ENCODE peak calls at places on chromosomes 6 and 20, in seven cellular contexts. Z is neuronal stem cell, H is H9, F is IMR-90, M is mesenchymal stem cell, K is mesendoderm, R is H1. Q is an unnamed sample.

GRCh38 chr20:62692176-62692575 is 16.5 kb upstream of the NTSR1 start:
- DNase-seq in R (no peak), K (no peak), F (no peak), M (no peak), H (no peak), Z (no peak), Q (no peak)

GRCh38 chr6:225121-225721 is 67.1 kb upstream of the DUSP22 start:
- DNase-seq in Z (no peak), H (no peak), R (no peak), K (no peak), F (no peak), M (no peak), Q (peak)

GRCh38 chr20:51450221-51450712 is 92.3 kb downstream of the NFATC2 start:
- DNase-seq in Z (no peak), H (no peak), R (no peak), F (no peak), K (no peak), M (no peak), Q (no peak)

GRCh38 chr6:98880486-98880885 is 46.1 kb downstream of the POU3F2 start:
- DNase-seq in H (no peak), R (no peak), Z (no peak), K (no peak), F (no peak), M (no peak), Q (no peak)

GRCh38 chr6:103184776-103185175 is 1674.9 kb downstream of the HACE1 start:
- DNase-seq in M (no peak), R (no peak), Z (no peak), K (no peak), H (no peak), F (no peak), Q (no peak)

GRCh38 chr20:62032606-62033368 is 32.9 kb downstream of the TAF4 start:
- DNase-seq in F (no peak), R (no peak), K (no peak), M (no peak), H (no peak), Z (no peak), Q (no peak)

GRCh38 chr6:18792832-18793231 is 405.7 kb downstream of the RNF144B start:
- DNase-seq in K (no peak), Z (no peak), R (no peak), H (no peak), F (no peak), M (no peak), Q (no peak)

GRCh38 chr6:12286381-12287132 is 3.6 kb upstream of the EDN1 start:
- DNase-seq in M (peak), H (no peak), K (peak), Z (no peak), F (peak), R (no peak), Q (peak)

GRCh38 chr6:163335671-163336545 is 78.6 kb upstream of the QKI start:
- DNase-seq in H (no peak), Z (no peak), R (no peak), M (no peak), K (peak), F (peak), Q (no peak)

GRCh38 chr6:46876126-46876525 is 45.6 kb downstream of the ADGRF5 start:
- DNase-seq in K (peak), F (no peak), Z (no peak), H (peak), M (peak), R (peak), Q (peak)

GRCh38 chr6:55449219-55449618 is 122.0 kb downstream of the GFRAL start:
- DNase-seq in Z (no peak), K (peak), H (peak), R (no peak), F (no peak), M (no peak), Q (no peak)

GRCh38 chr20:51196991-51197651 is 174.2 kb upstream of the KCNG1 start:
- DNase-seq in M (no peak), H (no peak), F (peak), Z (no peak), K (no peak), R (no peak), Q (no peak)

GRCh38 chr6:112909781-112910180 is 562.7 kb downstream of the RFPL4B start:
- DNase-seq in H (no peak), Z (no peak), F (peak), K (peak), R (no peak), M (no peak), Q (peak)

GRCh38 chr6:112911949-112912348 is 564.8 kb downstream of the RFPL4B start:
- DNase-seq in M (no peak), K (no peak), H (no peak), F (no peak), Z (no peak), R (no peak), Q (no peak)

GRCh38 chr6:112912351-112913101 is 565.4 kb downstream of the RFPL4B start:
- DNase-seq in R (no peak), F (peak), K (no peak), Z (no peak), M (peak), H (no peak), Q (no peak)

GRCh38 chr6:112906737-112907136 is 559.6 kb downstream of the RFPL4B start:
- DNase-seq in R (no peak), Z (no peak), M (peak), F (peak), K (no peak), H (no peak), Q (no peak)

GRCh38 chr6:112910256-112910655 is 563.1 kb downstream of the RFPL4B start:
- DNase-seq in F (peak), M (no peak), K (no peak), R (no peak), Z (no peak), H (no peak), Q (no peak)
- H3K18ac ChIP-seq in F (no peak), M (no peak), K (no peak), R (no peak), Z (no peak), H (no peak), Q (no peak)

GRCh38 chr6:116406678-116407345 is 36.1 kb downstream of the DSE start:
- DNase-seq in F (peak), M (peak), R (no peak), H (no peak), K (no peak), Z (no peak), Q (no peak)

GRCh38 chr6:116404706-116405105 is 34.0 kb downstream of the DSE start:
- DNase-seq in M (no peak), H (no peak), R (no peak), F (peak), K (no peak), Z (no peak), Q (no peak)

GRCh38 chr6:116405663-116406329 is 35.0 kb downstream of the DSE start:
- DNase-seq in H (peak), Z (no peak), K (peak), R (no peak), M (no peak), F (peak), Q (peak)

GRCh38 chr6:116403205-116403604 is 32.5 kb downstream of the DSE start:
- DNase-seq in R (no peak), H (no peak), Z (no peak), K (no peak), M (no peak), F (no peak), Q (no peak)

DNA sequence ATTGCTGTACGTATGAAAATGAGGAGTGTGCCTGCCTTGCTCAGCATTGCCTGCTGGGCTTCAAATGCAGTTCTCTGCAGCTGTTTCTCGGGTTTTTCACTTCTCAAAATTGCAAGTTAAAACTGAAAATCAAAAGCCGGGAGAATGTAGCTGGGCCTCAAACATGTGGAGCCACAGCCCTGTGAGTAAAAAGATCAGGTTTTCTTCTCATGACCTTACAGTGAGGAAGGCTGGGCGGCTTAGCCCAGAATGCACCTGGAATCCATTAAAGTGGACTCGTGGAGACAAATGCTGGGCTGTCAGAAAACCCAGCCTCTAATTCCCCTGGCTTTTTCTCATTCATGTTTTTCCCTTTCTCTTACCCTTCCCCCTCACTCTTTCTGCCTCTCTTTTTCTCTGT is 34.4 kb downstream of the DSE start:
- DNase-seq in K (no peak), M (no peak), R (no peak), F (peak), H (no peak), Z (no peak), Q (no peak)
- H3K9ac ChIP-seq in K (no peak), M (peak), R (no peak), F (no peak), H (no peak), Z (no peak), Q (no peak)

GRCh38 chr20:37256286-37256685 is 5.3 kb downstream of the GHRH start:
- DNase-seq in R (no peak), H (no peak), M (no peak), Z (no peak), K (no peak), F (no peak), Q (no peak)
- H3K18ac ChIP-seq in R (peak), H (no peak), M (no peak), Z (peak), K (no peak), F (no peak), Q (no peak)

DNA sequence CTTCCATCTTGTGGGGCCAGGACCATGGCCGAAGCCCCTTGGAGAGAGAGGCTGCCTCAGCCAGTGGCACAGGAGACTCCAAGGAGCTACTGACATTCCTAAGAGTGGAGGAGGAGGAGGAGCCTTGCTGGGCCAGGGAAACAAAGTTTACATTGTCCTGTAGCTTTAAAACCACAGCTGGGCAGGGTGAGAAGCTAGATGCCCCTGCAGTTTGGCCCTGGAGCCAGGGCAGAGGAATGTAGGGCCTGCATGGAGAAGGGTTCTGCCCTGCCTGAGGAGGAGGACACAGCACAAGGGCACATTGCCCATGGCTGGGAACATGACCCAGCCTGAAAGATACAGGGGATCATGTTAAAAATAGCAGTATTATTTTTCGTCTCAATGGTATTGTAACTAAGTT is 37.4 kb downstream of the PLCG1 start:
- DNase-seq in M (peak), K (no peak), R (no peak), F (peak), H (peak), Z (no peak), Q (no peak)
- H3K9ac ChIP-seq in M (no peak), K (no peak), R (no peak), F (peak), H (no peak), Z (no peak), Q (no peak)

GRCh38 chr20:59572515-59572914 is 31.8 kb upstream of the PHACTR3 start:
- DNase-seq in R (no peak), H (no peak), Z (no peak), K (no peak), M (no peak), F (no peak), Q (no peak)
- H3K18ac ChIP-seq in R (no peak), H (no peak), Z (no peak), K (no peak), M (no peak), F (no peak), Q (no peak)

DNA sequence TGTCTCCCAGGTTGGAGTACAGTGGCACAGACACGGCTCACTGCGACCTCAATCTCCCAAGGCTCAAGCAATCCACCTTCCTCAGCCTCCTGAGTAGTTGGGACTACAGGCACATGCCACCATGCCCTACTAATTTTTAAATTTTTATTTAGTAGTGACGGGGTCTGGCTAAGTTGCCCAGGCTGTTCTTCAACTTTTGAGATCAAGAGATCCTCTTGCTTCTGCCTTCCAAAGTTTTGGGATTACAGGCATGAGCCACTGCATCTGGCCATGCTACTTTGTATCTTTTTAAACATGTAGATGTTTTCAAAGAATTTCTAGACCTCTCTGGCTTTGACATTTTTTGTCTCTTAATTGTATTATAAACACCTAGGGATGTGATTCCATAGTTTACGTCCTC is 1.4 kb downstream of the ADAT2 start:
- DNase-seq in H (no peak), Z (no peak), K (no peak), M (no peak), F (no peak), R (no peak), Q (no peak)
- H3K9ac ChIP-seq in H (no peak), Z (no peak), K (no peak), M (peak), F (no peak), R (no peak), Q (no peak)

GRCh38 chr6:87945181-87945580 is 102.5 kb upstream of the SPACA1 start:
- DNase-seq in K (no peak), H (no peak), Z (no peak), F (no peak), R (no peak), M (no peak), Q (no peak)

GRCh38 chr6:87944541-87944954 is 103.1 kb upstream of the SPACA1 start:
- DNase-seq in K (peak), F (peak), H (peak), Z (no peak), R (no peak), M (peak), Q (peak)

GRCh38 chr6:87945966-87946365 is 101.7 kb upstream of the SPACA1 start:
- DNase-seq in Z (no peak), R (no peak), F (no peak), H (no peak), M (no peak), K (no peak), Q (no peak)

GRCh38 chr6:87949194-87949593 is 98.4 kb upstream of the SPACA1 start:
- DNase-seq in R (no peak), H (no peak), M (no peak), Z (no peak), F (no peak), K (no peak), Q (no peak)
- H3K18ac ChIP-seq in R (no peak), H (no peak), M (no peak), Z (no peak), F (no peak), K (no peak), Q (no peak)

GRCh38 chr6:110812719-110813118 is 2.5 kb downstream of the CDK19 start:
- DNase-seq in H (no peak), R (no peak), Z (no peak), M (no peak), K (no peak), F (no peak), Q (no peak)
- H3K9ac ChIP-seq in H (no peak), R (no peak), Z (no peak), M (no peak), K (no peak), F (no peak), Q (no peak)

GRCh38 chr6:38264605-38265004 is 375.1 kb downstream of the BTBD9 start:
- DNase-seq in Z (no peak), H (peak), K (peak), R (no peak), F (peak), M (peak), Q (no peak)

GRCh38 chr6:38259736-38260135 is 380.0 kb downstream of the BTBD9 start:
- DNase-seq in F (peak), R (no peak), M (peak), H (no peak), Z (no peak), K (no peak), Q (no peak)

GRCh38 chr6:38262041-38262440 is 377.7 kb downstream of the BTBD9 start:
- DNase-seq in R (peak), F (peak), M (peak), H (no peak), Z (peak), K (peak), Q (no peak)

GRCh38 chr6:38261626-38262025 is 378.1 kb downstream of the BTBD9 start:
- DNase-seq in K (no peak), M (no peak), Z (no peak), R (no peak), F (no peak), H (no peak), Q (no peak)

GRCh38 chr6:38262609-38263008 is 377.1 kb downstream of the BTBD9 start:
- DNase-seq in F (peak), K (no peak), M (peak), H (no peak), Z (no peak), R (no peak), Q (no peak)
- H3K18ac ChIP-seq in F (peak), K (peak), M (no peak), H (no peak), Z (no peak), R (no peak), Q (no peak)